ENCODE peak calls at places on chromosome 22, in eight cellular contexts. W, F, C, H, R, D, T and E are unnamed samples.

GRCh38 chr22:42287174-42287890 is 16.9 kb upstream of the TCF20 start:
- DNase-seq in W (no peak), F (no peak), C (no peak), H (no peak), R (no peak), D (no peak), T (no peak), E (no peak)

GRCh38 chr22:25365491-25366261 is 146.2 kb downstream of the CRYBB2 start:
- DNase-seq in W (no peak), F (no peak), C (peak), H (no peak), R (no peak), D (no peak), T (no peak), E (peak)

GRCh38 chr22:39349967-39350802 is at the start of gene SYNGR1:
- DNase-seq in W (no peak), F (peak), C (no peak), H (no peak), R (no peak), D (no peak), T (no peak), E (no peak)

GRCh38 chr22:50305658-50306566 is 1.5 kb downstream of the PLXNB2 start:
- DNase-seq in W (no peak), F (no peak), C (peak), H (no peak), R (peak), D (peak), T (peak), E (peak)

GRCh38 chr22:39290724-39291161 is 28.7 kb downstream of the RPL3 start:
- DNase-seq in W (peak), F (no peak), C (no peak), H (no peak), R (no peak), D (no peak), T (no peak), E (no peak)

GRCh38 chr22:25350551-25350971 is 131.1 kb downstream of the CRYBB2 start:
- DNase-seq in W (peak), F (no peak), C (peak), H (no peak), R (no peak), D (no peak), T (peak), E (no peak)

GRCh38 chr22:19663286-19663815 is 51.0 kb upstream of the SEPTIN5 start:
- DNase-seq in W (no peak), F (no peak), C (no peak), H (no peak), R (peak), D (no peak), T (peak), E (peak)

GRCh38 chr22:40877488-40877887 is 15.6 kb upstream of the DNAJB7 start:
- DNase-seq in W (no peak), F (no peak), C (no peak), H (no peak), R (no peak), D (no peak), T (no peak), E (no peak)

GRCh38 chr22:47693606-47694005 is 931.2 kb downstream of the TBC1D22A start:
- DNase-seq in W (no peak), F (no peak), C (no peak), H (no peak), R (no peak), D (no peak), T (no peak), E (no peak)

GRCh38 chr22:19174106-19175025 is 4.2 kb downstream of the SLC25A1 start:
- DNase-seq in W (peak), F (no peak), C (peak), H (no peak), R (no peak), D (no peak), T (no peak), E (no peak)

GRCh38 chr22:24450600-24450999 is 23.2 kb downstream of the ADORA2A start:
- DNase-seq in W (no peak), F (no peak), C (no peak), H (no peak), R (no peak), D (no peak), T (no peak), E (no peak)

GRCh38 chr22:28282346-28282745 is 363.3 kb upstream of the PITPNB start:
- DNase-seq in W (no peak), F (no peak), C (no peak), H (no peak), R (no peak), D (no peak), T (no peak), E (no peak)

GRCh38 chr22:47174096-47174495 is 411.6 kb downstream of the TBC1D22A start:
- DNase-seq in W (peak), F (no peak), C (peak), H (no peak), R (no peak), D (no peak), T (no peak), E (no peak)

GRCh38 chr22:25403284-25403606 is 161.2 kb upstream of the GRK3 start:
- DNase-seq in W (no peak), F (no peak), C (no peak), H (no peak), R (no peak), D (no peak), T (no peak), E (no peak)

GRCh38 chr22:33038131-33038772 is 19.9 kb downstream of the SYN3 start:
- DNase-seq in W (no peak), F (no peak), C (no peak), H (no peak), R (no peak), D (no peak), T (no peak), E (no peak)

GRCh38 chr22:47781427-47782111 is 1019.1 kb downstream of the TBC1D22A start:
- DNase-seq in W (no peak), F (no peak), C (no peak), H (no peak), R (no peak), D (no peak), T (no peak), E (no peak)

GRCh38 chr22:23692598-23693291 is 1.9 kb downstream of the RGL4 start:
- DNase-seq in W (no peak), F (no peak), C (no peak), H (no peak), R (no peak), D (no peak), T (no peak), E (no peak)

GRCh38 chr22:25054943-25055511 is 102.5 kb downstream of the KIAA1671 start:
- DNase-seq in W (no peak), F (no peak), C (no peak), H (no peak), R (no peak), D (no peak), T (no peak), E (no peak)

GRCh38 chr22:44497218-44497903 is 672 bp downstream of the RTL6 start:
- DNase-seq in W (no peak), F (peak), C (no peak), H (no peak), R (no peak), D (no peak), T (no peak), E (no peak)

GRCh38 chr22:47351836-47352579 is 589.6 kb downstream of the TBC1D22A start:
- DNase-seq in W (no peak), F (no peak), C (no peak), H (no peak), R (no peak), D (no peak), T (peak), E (no peak)

GRCh38 chr22:39283312-39284141 is 35.9 kb downstream of the RPL3 start:
- DNase-seq in W (no peak), F (no peak), C (peak), H (no peak), R (no peak), D (no peak), T (no peak), E (no peak)

GRCh38 chr22:19182472-19183157 is 4.1 kb upstream of the SLC25A1 start:
- DNase-seq in W (no peak), F (no peak), C (no peak), H (no peak), R (no peak), D (no peak), T (no peak), E (no peak)

GRCh38 chr22:27043246-27043645 is 385.9 kb downstream of the MIAT start:
- DNase-seq in W (no peak), F (no peak), C (no peak), H (no peak), R (no peak), D (no peak), T (no peak), E (no peak)

GRCh38 chr22:37746366-37747089 is 49.7 kb downstream of the TRIOBP start:
- DNase-seq in W (no peak), F (peak), C (no peak), H (no peak), R (peak), D (no peak), T (no peak), E (no peak)

GRCh38 chr22:43109921-43110443 is 568 bp upstream of the BIK start:
- DNase-seq in W (peak), F (no peak), C (no peak), H (no peak), R (no peak), D (no peak), T (no peak), E (no peak)

GRCh38 chr22:23772315-23773246 is at the start of gene MMP11:
- DNase-seq in W (peak), F (peak), C (peak), H (peak), R (peak), D (no peak), T (no peak), E (no peak)

GRCh38 chr22:49091451-49091850 is 736.2 kb downstream of the BRD1 start:
- DNase-seq in W (no peak), F (no peak), C (no peak), H (no peak), R (no peak), D (no peak), T (no peak), E (no peak)

GRCh38 chr22:30523646-30524489 is 18.4 kb upstream of the SEC14L4 start:
- DNase-seq in W (no peak), F (no peak), C (no peak), H (no peak), R (no peak), D (no peak), T (no peak), E (no peak)

GRCh38 chr22:23396362-23397007 is 183.6 kb downstream of the IGLL1 start:
- DNase-seq in W (no peak), F (no peak), C (no peak), H (no peak), R (no peak), D (no peak), T (no peak), E (no peak)

GRCh38 chr22:41660416-41660815 is 28.3 kb downstream of the SNU13 start:
- DNase-seq in W (no peak), F (no peak), C (no peak), H (no peak), R (no peak), D (no peak), T (no peak), E (no peak)

GRCh38 chr22:36088292-36088691 is 59.7 kb upstream of the RBFOX2 start:
- DNase-seq in W (no peak), F (no peak), C (no peak), H (no peak), R (no peak), D (no peak), T (no peak), E (no peak)

GRCh38 chr22:45208993-45209838 is 31.5 kb downstream of the KIAA0930 start:
- DNase-seq in W (peak), F (peak), C (peak), H (no peak), R (no peak), D (peak), T (no peak), E (no peak)